ENCODE peak calls at places on chromosomes 7 and 10, in five cellular contexts. P is SK-N-SH, Z is sigmoid colon, F is suprapubic skin, K is H1. I is an unnamed sample.

GRCh38 chr10:50552771-50553535 is 70.8 kb downstream of the SGMS1 start:
- DNase-seq in P (no peak), F (no peak), K (no peak), Z (no peak), I (peak; percentile 29)

GRCh38 chr10:114323023-114323422 is 81.3 kb downstream of the AFAP1L2 start:
- DNase-seq in K (no peak), F (no peak), P (no peak), Z (no peak), I (no peak)

GRCh38 chr7:67716729-67717128 is 720.1 kb downstream of the TYW1 start:
- DNase-seq in Z (no peak), P (no peak), F (no peak), K (no peak), I (no peak)

GRCh38 chr10:26857991-26858706 is 2.6 kb downstream of the ABI1 start:
- DNase-seq in F (no peak), Z (no peak), P (no peak), K (no peak), I (no peak)

GRCh38 chr10:51272580-51272979 is 198.3 kb downstream of the PRKG1 start:
- DNase-seq in Z (no peak), K (no peak), P (no peak), F (no peak), I (no peak)

GRCh38 chr7:73828107-73828803 is 2.5 kb upstream of the CLDN4 start:
- DNase-seq in P (peak; percentile 93), F (no peak), K (no peak), Z (no peak), I (peak; percentile 63)

GRCh38 chr10:98269435-98269912 is 1.5 kb upstream of the LOXL4 start:
- DNase-seq in K (peak; percentile 17), P (peak; percentile 56), F (peak; percentile 89), Z (peak; percentile 89), I (no peak)

GRCh38 chr7:69963388-69963787 is 365.1 kb downstream of the AUTS2 start:
- DNase-seq in K (no peak), P (no peak), Z (no peak), F (no peak), I (no peak)

GRCh38 chr10:108515821-108516220 is 1351.3 kb upstream of the SORCS1 start:
- DNase-seq in Z (no peak), K (no peak), P (no peak), F (no peak), I (no peak)

GRCh38 chr7:81482600-81483186 is 287.2 kb downstream of the HGF start:
- DNase-seq in F (no peak), K (no peak), P (peak; percentile 35), Z (no peak), I (no peak)

GRCh38 chr7:29494350-29494749 is 69.3 kb upstream of the PRR15 start:
- DNase-seq in P (no peak), K (no peak), F (no peak), Z (no peak), I (no peak)

GRCh38 chr7:112416127-112416526 is 34.1 kb upstream of the IFRD1 start:
- DNase-seq in P (no peak), F (no peak), Z (no peak), K (no peak), I (no peak)

GRCh38 chr10:114311023-114311422 is 72.0 kb downstream of the VWA2 start:
- DNase-seq in P (no peak), K (no peak), Z (peak; percentile 48), F (peak; percentile 11), I (no peak)

GRCh38 chr7:768881-769504 is 41.9 kb upstream of the PRKAR1B start:
- DNase-seq in F (no peak), Z (peak; percentile 82), P (peak; percentile 78), K (peak; percentile 10), I (peak; percentile 53)

GRCh38 chr7:108294595-108294994 is 161.6 kb downstream of the NRCAM start:
- DNase-seq in Z (no peak), K (no peak), P (no peak), F (no peak), I (no peak)

GRCh38 chr7:37369904-37370303 is 78.8 kb downstream of the ELMO1 start:
- DNase-seq in P (no peak), Z (no peak), F (no peak), K (no peak), I (no peak)

GRCh38 chr7:111409714-111410422 is 152.4 kb downstream of the IMMP2L start:
- DNase-seq in Z (no peak), K (no peak), P (no peak), F (no peak), I (no peak)

GRCh38 chr10:75568721-75569120 is 137.3 kb downstream of the LRMDA start:
- DNase-seq in K (no peak), P (no peak), Z (no peak), F (no peak), I (no peak)

GRCh38 chr7:94216944-94217461 is 177.7 kb upstream of the COL1A2 start:
- DNase-seq in F (no peak), Z (no peak), P (no peak), K (no peak), I (no peak)

GRCh38 chr10:37101261-37101660 is 24.1 kb upstream of the ANKRD30A start:
- DNase-seq in P (no peak), K (no peak), Z (no peak), F (no peak), I (no peak)

GRCh38 chr7:50359995-50360925 is 55.7 kb downstream of the IKZF1 start:
- DNase-seq in P (peak; percentile 57), F (no peak), Z (peak; percentile 59), K (no peak), I (no peak)

GRCh38 chr7:46173526-46174191 is 252.6 kb upstream of the IGFBP3 start:
- DNase-seq in P (no peak), Z (no peak), K (no peak), F (no peak), I (peak; percentile 65)

GRCh38 chr7:76296743-76297740 is 5.4 kb upstream of the HSPB1 start:
- DNase-seq in Z (peak; percentile 89), F (no peak), K (no peak), P (no peak), I (peak; percentile 83)

GRCh38 chr7:130831817-130832481 is 97.9 kb upstream of the KLF14 start:
- DNase-seq in F (no peak), P (peak; percentile 74), K (no peak), Z (no peak), I (no peak)

GRCh38 chr10:92640110-92640509 is 47.2 kb downstream of the KIF11 start:
- DNase-seq in K (no peak), Z (no peak), P (no peak), F (no peak), I (no peak)

GRCh38 chr7:76260171-76260703 is 42.2 kb upstream of the HSPB1 start:
- DNase-seq in P (peak; percentile 98), K (peak; percentile 96), F (no peak), Z (no peak), I (no peak)

GRCh38 chr10:19588608-19589007 is 227.6 kb upstream of the PLXDC2 start:
- DNase-seq in P (no peak), F (no peak), K (no peak), Z (no peak), I (no peak)

GRCh38 chr7:135930565-135931423 is 46.4 kb downstream of the MTPN start:
- DNase-seq in Z (no peak), F (no peak), K (no peak), P (peak; percentile 36), I (no peak)

GRCh38 chr10:113497203-113497602 is 55.6 kb upstream of the HABP2 start:
- DNase-seq in Z (no peak), K (no peak), P (no peak), F (no peak), I (no peak)

GRCh38 chr10:114349505-114350211 is 54.6 kb downstream of the AFAP1L2 start:
- DNase-seq in P (no peak), F (no peak), Z (peak; percentile 80), K (no peak), I (no peak)

GRCh38 chr10:62860946-62861345 is 44.8 kb upstream of the EGR2 start:
- DNase-seq in Z (no peak), K (no peak), F (no peak), P (no peak), I (no peak)

GRCh38 chr10:106493166-106493565 is 671.3 kb downstream of the SORCS1 start:
- DNase-seq in P (no peak), K (no peak), F (no peak), Z (no peak), I (no peak)
- H3K9me3 ChIP-seq in P (no peaks in the 10 kb centered on the region), K (peaks cover 4% of the 10 kb centered on the region), F (no peaks in the 10 kb centered on the region), Z (no peaks in the 10 kb centered on the region), I (no peaks in the 10 kb centered on the region)

DNA sequence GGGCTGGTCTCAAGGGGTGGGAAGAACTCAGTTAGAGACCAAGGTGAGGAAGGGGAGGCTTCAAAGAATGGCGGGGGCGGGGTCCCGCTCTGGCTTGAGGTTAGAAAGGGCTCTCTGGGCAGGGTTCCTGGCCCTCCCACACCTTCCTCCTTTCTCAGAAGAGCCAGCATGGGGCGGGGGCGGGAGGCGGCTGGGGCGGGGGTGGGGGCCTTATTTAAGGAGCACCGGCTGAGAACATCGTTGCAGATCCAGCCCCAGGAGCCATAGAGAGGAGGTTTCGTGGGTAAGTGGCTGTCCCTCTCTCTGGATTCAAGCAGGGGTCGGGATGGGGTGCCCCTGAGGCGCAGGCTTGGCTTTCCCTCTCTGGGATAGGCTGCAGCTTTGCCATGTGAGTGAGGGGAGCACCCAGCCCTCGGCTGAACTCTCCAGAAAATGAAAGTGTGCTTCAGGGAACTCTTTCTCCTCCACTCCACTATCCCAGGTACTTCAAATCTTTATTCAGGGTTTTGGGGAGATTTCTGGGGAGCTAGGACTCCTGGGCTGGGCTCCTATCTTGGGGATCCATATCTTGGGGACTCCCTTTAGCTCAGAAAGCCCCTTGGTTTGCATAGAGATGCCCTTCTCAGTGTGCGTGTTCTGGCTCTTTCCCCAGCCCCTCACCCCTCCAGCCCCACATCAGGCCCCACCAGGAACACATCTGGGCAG is 3.3 kb upstream of the CUEDC2 start:
- DNase-seq in K (no peak), P (no peak), Z (no peak), F (no peak), I (no peak)
- TF ChIP-seq POLR2AphosphoS5 in K (no peak), P (no peak), Z (no peak), F (no peak), I (no peak)

GRCh38 chr10:8302565-8302964 is 248.1 kb downstream of the GATA3 start:
- DNase-seq in Z (no peak), F (no peak), K (no peak), P (no peak), I (no peak)

GRCh38 chr10:8301831-8302230 is 247.3 kb downstream of the GATA3 start:
- DNase-seq in Z (no peak), K (no peak), F (no peak), P (peak; percentile 28), I (no peak)

GRCh38 chr10:8306685-8307364 is 252.3 kb downstream of the GATA3 start:
- DNase-seq in Z (no peak), F (no peak), P (no peak), K (no peak), I (no peak)

GRCh38 chr10:8305871-8306652 is 251.6 kb downstream of the GATA3 start:
- DNase-seq in P (no peak), Z (no peak), K (no peak), F (no peak), I (no peak)

GRCh38 chr10:8304861-8305260 is 250.4 kb downstream of the GATA3 start:
- DNase-seq in K (no peak), P (no peak), Z (no peak), F (no peak), I (no peak)
- TF ChIP-seq EP300 in K (no peak), P (no peak), Z (no peak), F (no peak), I (no peak)

DNA sequence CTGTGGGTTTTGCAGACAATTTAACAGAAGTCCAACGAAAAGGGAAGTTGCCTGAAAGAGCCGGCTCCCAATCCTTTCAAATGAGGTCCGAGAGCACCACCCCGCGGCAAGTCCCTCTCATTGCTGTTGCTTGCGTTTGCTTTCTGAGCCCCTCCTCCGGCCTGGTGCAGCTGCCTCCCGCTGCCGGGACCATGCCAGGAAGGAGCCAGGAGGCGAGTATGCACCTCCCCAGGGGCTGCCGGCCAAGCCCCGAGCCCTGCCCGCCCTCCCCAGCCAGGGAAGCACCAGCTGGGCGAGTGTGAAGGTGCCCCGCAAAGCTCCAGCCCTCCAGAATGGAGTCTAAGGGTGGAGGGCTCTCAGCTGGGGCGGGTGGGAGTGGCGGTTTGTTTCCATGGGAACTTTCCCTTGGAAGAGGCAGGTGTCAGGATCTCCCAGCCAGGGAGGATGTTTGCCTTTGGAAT is 25.8 kb upstream of the PPP2R2D start:
- DNase-seq in P (peak; percentile 93), K (peak; percentile 68), F (no peak), Z (peak; percentile 80), I (peak; percentile 74)
- H3K9me3 ChIP-seq in P (no peaks in the 10 kb centered on the region), K (no peaks in the 10 kb centered on the region), F (no peaks in the 10 kb centered on the region), Z (no peaks in the 10 kb centered on the region), I (peaks cover 3% of the 10 kb centered on the region)